ENCODE peak calls at places on chromosome 20, in nine cellular contexts. One of them, this sample, is unnamed.
A peak's percentile ranks its signal among the peaks of the same experiment; 100 is the strongest.

GRCh38 chr20:53146201-53146891 is 174.2 kb downstream of the TSHZ2 start:
- DNase-seq in pancreas: no peak
- DNase-seq in heart left ventricle: no peak
- DNase-seq in fibroblast of villous mesenchyme: no peak
- DNase-seq in fibroblast of lung: no peak
- DNase-seq in glutamatergic neuron: no peak
- DNase-seq in A549: no peak
- DNase-seq in choroid plexus epithelial cell: no peak
- DNase-seq in AG09309: no peak
- DNase-seq in this sample: no peak

GRCh38 chr20:46741924-46742692 is 32.7 kb downstream of the SLC2A10 start:
- DNase-seq in fibroblast of villous mesenchyme: no peak
- DNase-seq in glutamatergic neuron: no peak
- DNase-seq in A549: no peak
- DNase-seq in choroid plexus epithelial cell: no peak
- DNase-seq in AG09309: no peak
- DNase-seq in heart left ventricle: no peak
- DNase-seq in pancreas: no peak
- DNase-seq in fibroblast of lung: no peak
- DNase-seq in this sample: no peak

GRCh38 chr20:62953839-62954703 is 1.6 kb downstream of the SLC17A9 start:
- DNase-seq in fibroblast of lung: peak; percentile 78
- DNase-seq in choroid plexus epithelial cell: peak; percentile 71
- DNase-seq in A549: no peak
- DNase-seq in fibroblast of villous mesenchyme: peak; percentile 86
- DNase-seq in AG09309: no peak
- DNase-seq in pancreas: peak; percentile 59
- DNase-seq in heart left ventricle: peak; percentile 78
- DNase-seq in glutamatergic neuron: peak; percentile 66
- DNase-seq in this sample: peak; percentile 89

GRCh38 chr20:4601630-4602296 is 119.9 kb upstream of the PRND start:
- DNase-seq in AG09309: no peak
- DNase-seq in fibroblast of villous mesenchyme: peak; percentile 17
- DNase-seq in pancreas: no peak
- DNase-seq in glutamatergic neuron: no peak
- DNase-seq in choroid plexus epithelial cell: no peak
- DNase-seq in fibroblast of lung: peak; percentile 43
- DNase-seq in heart left ventricle: peak; percentile 81
- DNase-seq in A549: no peak
- DNase-seq in this sample: no peak

GRCh38 chr20:32780749-32781402 is 18.7 kb downstream of the DNMT3B start:
- DNase-seq in fibroblast of lung: no peak
- DNase-seq in fibroblast of villous mesenchyme: no peak
- DNase-seq in pancreas: no peak
- DNase-seq in glutamatergic neuron: no peak
- DNase-seq in choroid plexus epithelial cell: no peak
- DNase-seq in A549: no peak
- DNase-seq in heart left ventricle: no peak
- DNase-seq in AG09309: no peak
- DNase-seq in this sample: no peak

GRCh38 chr20:35681953-35682352 is 17.2 kb downstream of the NFS1 start:
- DNase-seq in fibroblast of lung: no peak
- DNase-seq in pancreas: no peak
- DNase-seq in fibroblast of villous mesenchyme: peak; percentile 62
- DNase-seq in A549: no peak
- DNase-seq in glutamatergic neuron: no peak
- DNase-seq in heart left ventricle: no peak
- DNase-seq in AG09309: no peak
- DNase-seq in choroid plexus epithelial cell: no peak
- DNase-seq in this sample: no peak

GRCh38 chr20:20665200-20665599 is 47.2 kb downstream of the RALGAPA2 start:
- DNase-seq in fibroblast of lung: no peak
- DNase-seq in fibroblast of villous mesenchyme: no peak
- DNase-seq in A549: no peak
- DNase-seq in choroid plexus epithelial cell: no peak
- DNase-seq in AG09309: no peak
- DNase-seq in glutamatergic neuron: no peak
- DNase-seq in pancreas: no peak
- DNase-seq in heart left ventricle: no peak
- DNase-seq in this sample: no peak

GRCh38 chr20:34211591-34211990 is 29.6 kb upstream of the ASIP start:
- DNase-seq in fibroblast of lung: no peak
- DNase-seq in glutamatergic neuron: no peak
- DNase-seq in fibroblast of villous mesenchyme: no peak
- DNase-seq in choroid plexus epithelial cell: peak; percentile 11
- DNase-seq in AG09309: no peak
- DNase-seq in heart left ventricle: no peak
- DNase-seq in A549: no peak
- DNase-seq in pancreas: no peak
- DNase-seq in this sample: no peak

GRCh38 chr20:11849976-11850670 is 67.6 kb upstream of the BTBD3 start:
- DNase-seq in choroid plexus epithelial cell: peak; percentile 63
- DNase-seq in fibroblast of villous mesenchyme: peak; percentile 46
- DNase-seq in heart left ventricle: no peak
- DNase-seq in pancreas: no peak
- DNase-seq in glutamatergic neuron: no peak
- DNase-seq in AG09309: peak; percentile 17
- DNase-seq in fibroblast of lung: peak; percentile 19
- DNase-seq in A549: no peak
- DNase-seq in this sample: no peak

GRCh38 chr20:47205577-47206123 is 150.8 kb downstream of the ZMYND8 start:
- DNase-seq in glutamatergic neuron: peak; percentile 82
- DNase-seq in fibroblast of villous mesenchyme: peak; percentile 75
- DNase-seq in AG09309: no peak
- DNase-seq in heart left ventricle: peak; percentile 43
- DNase-seq in A549: peak; percentile 36
- DNase-seq in fibroblast of lung: peak; percentile 83
- DNase-seq in pancreas: no peak
- DNase-seq in choroid plexus epithelial cell: peak; percentile 88
- DNase-seq in this sample: peak; percentile 70

GRCh38 chr20:9301129-9302072 is 213.0 kb upstream of the LAMP5 start:
- DNase-seq in fibroblast of lung: peak; percentile 90
- DNase-seq in heart left ventricle: peak; percentile 18
- DNase-seq in pancreas: peak; percentile 14
- DNase-seq in AG09309: no peak
- DNase-seq in A549: peak; percentile 16
- DNase-seq in fibroblast of villous mesenchyme: peak; percentile 52
- DNase-seq in glutamatergic neuron: no peak
- DNase-seq in choroid plexus epithelial cell: peak; percentile 80
- DNase-seq in this sample: no peak

GRCh38 chr20:2398453-2398852 is 17.8 kb downstream of the TGM6 start:
- DNase-seq in heart left ventricle: no peak
- DNase-seq in pancreas: no peak
- DNase-seq in AG09309: no peak
- DNase-seq in glutamatergic neuron: no peak
- DNase-seq in fibroblast of villous mesenchyme: no peak
- DNase-seq in choroid plexus epithelial cell: no peak
- DNase-seq in fibroblast of lung: no peak
- DNase-seq in A549: no peak
- DNase-seq in this sample: no peak

GRCh38 chr20:58747400-58747672 is 54.7 kb downstream of the NPEPL1 start:
- DNase-seq in heart left ventricle: no peak
- DNase-seq in glutamatergic neuron: no peak
- DNase-seq in pancreas: no peak
- DNase-seq in A549: no peak
- DNase-seq in AG09309: no peak
- DNase-seq in fibroblast of villous mesenchyme: no peak
- DNase-seq in fibroblast of lung: no peak
- DNase-seq in choroid plexus epithelial cell: no peak
- DNase-seq in this sample: no peak
- TF ChIP-seq CTCF in heart left ventricle: no peak
- TF ChIP-seq CTCF in glutamatergic neuron: no peak
- TF ChIP-seq CTCF in pancreas: no peak
- TF ChIP-seq CTCF in A549: no peak
- TF ChIP-seq CTCF in AG09309: no peak
- TF ChIP-seq CTCF in fibroblast of villous mesenchyme: no peak
- TF ChIP-seq CTCF in fibroblast of lung: no peak
- TF ChIP-seq CTCF in choroid plexus epithelial cell: no peak
- TF ChIP-seq CTCF in this sample: no peak

DNA sequence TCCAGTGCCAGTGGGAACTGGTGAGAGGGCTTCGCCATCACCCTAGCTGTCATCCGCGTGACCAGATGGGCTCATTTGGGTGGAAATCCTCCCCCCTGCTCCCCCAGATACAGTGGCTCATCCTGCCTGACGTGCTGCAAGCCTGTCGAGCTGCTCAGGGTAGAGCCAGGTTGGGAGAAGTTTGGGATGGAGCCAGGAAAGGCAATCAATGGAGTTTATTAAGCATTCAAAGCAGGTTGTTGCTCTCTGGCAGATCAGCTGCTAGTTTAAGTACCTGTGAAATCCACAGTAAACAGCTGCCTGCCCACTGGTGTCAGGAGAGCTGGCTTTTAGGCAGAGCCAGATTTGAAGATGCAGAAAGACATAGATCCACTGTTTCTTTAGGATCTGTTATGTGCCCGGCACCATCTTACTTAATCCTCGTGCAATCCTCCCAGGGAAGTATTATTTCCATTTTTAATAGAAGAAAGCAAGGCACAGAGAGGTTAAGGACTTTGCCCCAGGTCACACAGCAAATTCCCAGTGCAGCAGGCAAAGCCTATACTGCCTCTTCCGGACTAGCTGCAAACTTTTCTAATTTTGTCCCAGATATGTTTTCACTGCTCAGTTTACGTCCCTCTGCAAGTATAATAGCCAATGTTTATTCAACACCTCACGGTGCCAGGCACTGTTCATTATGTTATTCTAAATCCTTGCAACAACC is 54.1 kb upstream of the KCNG1 start:
- DNase-seq in AG09309: no peak
- DNase-seq in heart left ventricle: no peak
- DNase-seq in choroid plexus epithelial cell: no peak
- DNase-seq in fibroblast of lung: no peak
- DNase-seq in fibroblast of villous mesenchyme: no peak
- DNase-seq in A549: no peak
- DNase-seq in pancreas: no peak
- DNase-seq in glutamatergic neuron: no peak
- DNase-seq in this sample: no peak
- TF ChIP-seq CTCF in AG09309: no peak
- TF ChIP-seq CTCF in heart left ventricle: no peak
- TF ChIP-seq CTCF in choroid plexus epithelial cell: peak; percentile 32
- TF ChIP-seq CTCF in fibroblast of lung: peak; percentile 14
- TF ChIP-seq CTCF in fibroblast of villous mesenchyme: no peak
- TF ChIP-seq CTCF in A549: no peak
- TF ChIP-seq CTCF in pancreas: no peak
- TF ChIP-seq CTCF in glutamatergic neuron: no peak
- TF ChIP-seq CTCF in this sample: no peak

DNA sequence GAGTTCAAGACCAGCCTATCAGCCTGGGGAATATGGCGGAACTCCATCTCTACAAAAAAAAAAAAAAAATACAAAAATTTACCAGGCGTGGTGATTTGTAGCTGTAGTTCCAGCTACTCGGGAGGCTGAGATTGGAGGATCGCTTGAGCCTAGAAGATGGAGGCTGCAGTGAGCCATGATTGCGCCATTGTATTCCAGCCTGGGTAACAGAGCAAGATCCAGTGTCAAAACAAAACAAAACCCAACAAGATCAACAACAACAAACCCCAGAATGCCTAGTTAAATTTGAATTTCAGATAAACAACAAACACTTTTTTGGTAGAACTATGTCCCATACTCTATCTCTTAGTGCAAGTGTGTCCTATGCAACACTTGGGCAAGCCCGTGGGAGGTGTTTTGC is 39.9 kb downstream of the SNAI1 start:
- DNase-seq in fibroblast of lung: no peak
- DNase-seq in choroid plexus epithelial cell: no peak
- DNase-seq in glutamatergic neuron: no peak
- DNase-seq in fibroblast of villous mesenchyme: no peak
- DNase-seq in heart left ventricle: no peak
- DNase-seq in A549: no peak
- DNase-seq in pancreas: no peak
- DNase-seq in AG09309: no peak
- DNase-seq in this sample: no peak
- TF ChIP-seq CTCF in fibroblast of lung: no peak
- TF ChIP-seq CTCF in choroid plexus epithelial cell: no peak
- TF ChIP-seq CTCF in glutamatergic neuron: no peak
- TF ChIP-seq CTCF in fibroblast of villous mesenchyme: no peak
- TF ChIP-seq CTCF in heart left ventricle: no peak
- TF ChIP-seq CTCF in A549: no peak
- TF ChIP-seq CTCF in pancreas: no peak
- TF ChIP-seq CTCF in AG09309: no peak
- TF ChIP-seq CTCF in this sample: no peak

GRCh38 chr20:36742558-36742957 is 3.3 kb downstream of the NDRG3 start:
- DNase-seq in A549: no peak
- DNase-seq in heart left ventricle: no peak
- DNase-seq in AG09309: no peak
- DNase-seq in glutamatergic neuron: no peak
- DNase-seq in choroid plexus epithelial cell: no peak
- DNase-seq in fibroblast of villous mesenchyme: no peak
- DNase-seq in pancreas: no peak
- DNase-seq in fibroblast of lung: no peak
- DNase-seq in this sample: no peak

GRCh38 chr20:36744764-36745191 is 1.1 kb downstream of the NDRG3 start:
- DNase-seq in choroid plexus epithelial cell: no peak
- DNase-seq in fibroblast of villous mesenchyme: no peak
- DNase-seq in glutamatergic neuron: peak; percentile 26
- DNase-seq in fibroblast of lung: no peak
- DNase-seq in AG09309: no peak
- DNase-seq in pancreas: peak; percentile 41
- DNase-seq in heart left ventricle: peak; percentile 73
- DNase-seq in A549: no peak
- DNase-seq in this sample: peak; percentile 57

GRCh38 chr20:36744243-36744642 is 1.6 kb downstream of the NDRG3 start:
- DNase-seq in heart left ventricle: no peak
- DNase-seq in choroid plexus epithelial cell: no peak
- DNase-seq in AG09309: no peak
- DNase-seq in fibroblast of lung: no peak
- DNase-seq in A549: no peak
- DNase-seq in fibroblast of villous mesenchyme: peak; percentile 59
- DNase-seq in pancreas: no peak
- DNase-seq in glutamatergic neuron: no peak
- DNase-seq in this sample: no peak

GRCh38 chr20:36745234-36745926 is 510 bp downstream of the NDRG3 start:
- DNase-seq in pancreas: peak; percentile 40
- DNase-seq in choroid plexus epithelial cell: peak; percentile 16
- DNase-seq in A549: peak; percentile 49
- DNase-seq in fibroblast of villous mesenchyme: no peak
- DNase-seq in AG09309: no peak
- DNase-seq in glutamatergic neuron: peak; percentile 50
- DNase-seq in fibroblast of lung: no peak
- DNase-seq in heart left ventricle: peak; percentile 37
- DNase-seq in this sample: no peak

DNA sequence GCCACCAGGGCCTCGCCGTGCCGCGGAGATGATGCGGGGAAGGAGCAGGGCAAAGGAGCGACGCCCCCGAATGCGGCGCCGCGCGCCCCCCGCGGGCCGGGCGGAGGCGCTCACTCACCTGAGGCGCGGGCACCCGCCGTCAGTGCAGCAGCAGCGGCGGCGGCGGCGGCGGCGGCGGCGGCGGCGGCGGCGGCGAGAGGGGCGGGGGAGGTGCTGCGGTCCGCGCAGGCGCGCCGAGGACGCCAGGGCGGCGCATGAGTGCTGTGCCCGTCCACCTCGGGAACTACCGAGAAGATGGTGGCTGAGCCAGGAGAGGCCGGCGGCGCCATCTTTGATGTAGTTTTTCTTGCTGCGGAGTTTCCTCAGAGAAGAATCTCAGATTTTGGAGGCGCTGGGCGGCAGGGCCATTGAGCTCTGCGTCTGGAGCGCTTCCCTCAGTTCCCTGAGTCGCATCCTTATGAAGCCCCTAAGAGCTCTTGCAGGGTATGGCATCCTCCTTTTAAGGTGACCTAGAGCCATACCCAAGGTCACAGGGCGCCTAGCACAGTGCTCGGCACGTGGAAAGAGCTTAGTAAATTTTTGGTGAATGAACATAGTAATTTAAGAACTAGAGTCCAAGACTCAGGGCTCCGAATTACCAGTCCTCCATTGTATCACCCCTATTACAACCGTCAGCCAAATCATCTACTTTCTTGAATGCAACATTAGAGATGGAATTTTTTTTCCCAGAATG is at the start of gene NDRG3:
- DNase-seq in AG09309: peak; percentile 54
- DNase-seq in choroid plexus epithelial cell: peak; percentile 95
- DNase-seq in glutamatergic neuron: peak; percentile 92
- DNase-seq in fibroblast of villous mesenchyme: peak; percentile 92
- DNase-seq in fibroblast of lung: peak; percentile 92
- DNase-seq in heart left ventricle: peak; percentile 94
- DNase-seq in A549: peak; percentile 96
- DNase-seq in pancreas: peak; percentile 93
- DNase-seq in this sample: peak; percentile 94
- TF ChIP-seq CTCF in AG09309: no peak
- TF ChIP-seq CTCF in choroid plexus epithelial cell: no peak
- TF ChIP-seq CTCF in glutamatergic neuron: no peak
- TF ChIP-seq CTCF in fibroblast of villous mesenchyme: no peak
- TF ChIP-seq CTCF in fibroblast of lung: no peak
- TF ChIP-seq CTCF in heart left ventricle: no peak
- TF ChIP-seq CTCF in A549: no peak
- TF ChIP-seq CTCF in pancreas: no peak
- TF ChIP-seq CTCF in this sample: no peak